ENCODE peak calls at places on chromosomes 5 and 9, in seven cellular contexts. T is aorta, H is H9, Z is hepatocyte, C is GM23338, O is transverse colon, M is cardiac muscle cell. U is an unnamed sample.

GRCh38 chr9:5040730-5041389 is 55.8 kb downstream of the JAK2 start:
- DNase-seq in T (no peak), H (no peak), Z (no peak), C (no peak), M (no peak), O (no peak), U (no peak)

GRCh38 chr9:93479726-93480125 is 26.3 kb upstream of the FAM120AOS start:
- DNase-seq in T (no peak), Z (no peak), H (no peak), O (no peak), M (peak; percentile 69), C (no peak), U (no peak)

GRCh38 chr5:113038714-113039113 is 62.1 kb downstream of the DCP2 start:
- DNase-seq in C (peak; percentile 24), Z (no peak), O (no peak), M (peak; percentile 42), T (no peak), H (no peak), U (no peak)

GRCh38 chr5:119743927-119744326 is 114.6 kb downstream of the FAM170A start:
- DNase-seq in H (peak; percentile 50), O (no peak), Z (peak; percentile 64), M (peak; percentile 44), T (no peak), C (peak; percentile 88), U (peak; percentile 26)

GRCh38 chr5:131635755-131636479 is 888 bp upstream of the RAPGEF6 start:
- DNase-seq in O (no peak), H (no peak), C (peak; percentile 24), M (peak; percentile 29), Z (peak; percentile 9), T (no peak), U (no peak)

GRCh38 chr5:155746340-155747038 is 580.5 kb upstream of the SGCD start:
- DNase-seq in Z (no peak), M (no peak), H (no peak), O (no peak), T (no peak), C (peak; percentile 15), U (no peak)

GRCh38 chr5:57340681-57341080 is 141.9 kb downstream of the ACTBL2 start:
- DNase-seq in T (no peak), O (no peak), H (no peak), M (no peak), C (no peak), Z (no peak), U (no peak)

GRCh38 chr5:16596541-16596940 is 20.3 kb downstream of the RETREG1 start:
- DNase-seq in M (no peak), H (no peak), Z (no peak), O (no peak), T (no peak), C (no peak), U (no peak)

GRCh38 chr5:15026011-15026481 is 154.5 kb upstream of the ANKH start:
- DNase-seq in M (no peak), C (no peak), Z (no peak), T (peak; percentile 42), O (no peak), H (no peak), U (no peak)

DNA sequence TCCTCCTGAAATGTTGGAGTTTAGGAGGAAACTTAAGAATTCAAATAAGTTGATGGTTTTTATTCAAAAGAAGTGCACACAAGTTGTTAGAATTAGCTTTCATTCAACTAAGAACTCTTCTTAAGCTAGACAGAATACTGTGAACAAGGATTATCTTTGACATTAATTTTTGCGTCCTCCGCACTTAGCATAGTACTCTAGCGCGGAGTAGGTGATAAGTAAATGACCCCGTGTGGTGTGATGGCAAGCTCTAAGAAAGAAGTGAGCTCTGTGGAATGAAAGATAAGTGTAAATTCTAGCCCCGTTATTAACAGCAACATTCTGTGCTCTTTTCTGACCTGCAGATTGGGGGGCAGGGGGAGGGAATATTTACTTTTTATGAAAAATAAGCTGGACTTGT is 1.0 kb downstream of the BRIX1 start:
- DNase-seq in M (no peak), O (no peak), T (no peak), Z (no peak), C (no peak), H (no peak), U (no peak)
- H3K27ac ChIP-seq in M (no peak overlapping the region), O (peak overlapping the region; percentile 93), T (no peak overlapping the region), Z (no peak overlapping the region), C (peak overlapping the region; percentile 90), H (no peak overlapping the region), U (peak overlapping the region; percentile 86)

GRCh38 chr5:40679998-40680681 is 425 bp downstream of the PTGER4 start:
- DNase-seq in C (peak; percentile 52), M (no peak), H (peak; percentile 57), O (peak; percentile 36), Z (no peak), T (peak; percentile 62), U (no peak)

GRCh38 chr5:40677456-40677855 is 2.3 kb upstream of the PTGER4 start:
- DNase-seq in M (no peak), H (no peak), Z (no peak), C (no peak), T (no peak), O (no peak), U (no peak)

GRCh38 chr5:40678021-40678939 is 1.4 kb upstream of the PTGER4 start:
- DNase-seq in H (no peak), C (no peak), Z (no peak), T (no peak), O (no peak), M (no peak), U (peak; percentile 38)

GRCh38 chr5:40680741-40681350 is 1.1 kb downstream of the PTGER4 start:
- DNase-seq in T (peak; percentile 61), C (peak; percentile 42), Z (no peak), H (peak; percentile 54), M (no peak), O (peak; percentile 44), U (no peak)

GRCh38 chr5:40679071-40679997 is at the start of gene PTGER4:
- DNase-seq in M (peak; percentile 91), H (peak; percentile 89), Z (peak; percentile 93), T (peak; percentile 96), O (peak; percentile 97), C (peak; percentile 93), U (peak; percentile 92)
- H3K27ac ChIP-seq in M (peak within 1 kb of the TSS; percentile 46), H (no peak within 1 kb of the TSS), Z (peak within 1 kb of the TSS; percentile 75), T (peak within 1 kb of the TSS; percentile 85), O (peak within 1 kb of the TSS; percentile 95), C (peak within 1 kb of the TSS; percentile 60), U (peak within 1 kb of the TSS; percentile 62)

DNA sequence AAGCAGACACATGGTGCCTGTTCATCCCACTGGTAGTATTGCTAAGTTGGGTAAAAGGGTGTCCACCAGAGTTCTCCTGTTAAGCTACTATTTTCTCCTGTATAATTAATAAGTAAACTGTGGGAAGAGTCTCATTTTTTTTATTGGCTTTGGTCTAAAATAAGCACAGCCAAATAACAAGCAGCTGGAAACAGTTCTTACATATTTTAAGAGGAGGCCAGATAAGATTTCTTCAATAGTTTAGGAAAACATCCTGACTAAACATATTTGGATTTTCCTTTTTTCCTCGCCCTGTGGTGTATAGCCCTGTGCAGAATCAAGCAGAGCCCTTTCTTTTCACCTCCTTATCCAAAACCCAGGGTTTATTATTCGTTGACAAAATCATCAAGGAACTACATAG is 122.2 kb upstream of the ZNF608 start:
- DNase-seq in O (no peak), C (no peak), M (peak; percentile 17), Z (no peak), H (no peak), T (no peak), U (no peak)
- H3K27ac ChIP-seq in O (no peak overlapping the region), C (no peak overlapping the region), M (no peak overlapping the region), Z (no peak overlapping the region), H (no peak overlapping the region), T (no peak overlapping the region), U (no peak overlapping the region)

DNA sequence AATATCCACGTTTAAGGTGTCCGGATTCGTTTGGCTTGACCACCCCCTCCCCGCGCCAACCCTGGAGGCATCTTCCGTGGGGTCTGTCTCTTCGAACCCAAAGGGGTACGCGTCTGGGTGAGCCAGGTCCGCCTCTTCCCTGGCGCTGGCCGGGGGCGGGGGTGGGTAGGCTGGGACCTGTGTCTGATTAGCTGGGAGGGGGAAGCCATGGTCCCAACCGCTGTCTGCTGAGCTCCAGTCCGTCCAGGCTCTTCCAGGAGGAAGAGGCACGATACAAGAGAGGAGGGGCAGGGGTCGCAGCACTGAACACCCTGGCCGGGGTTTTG is at the start of gene LVRN:
- DNase-seq in C (no peak), Z (no peak), T (no peak), M (no peak), H (no peak), O (no peak), U (no peak)
- H3K27ac ChIP-seq in C (no peak within 1 kb of the TSS), Z (no peak within 1 kb of the TSS), T (peak within 1 kb of the TSS; percentile 23), M (no peak within 1 kb of the TSS), H (no peak within 1 kb of the TSS), O (no peak within 1 kb of the TSS), U (no peak within 1 kb of the TSS)

DNA sequence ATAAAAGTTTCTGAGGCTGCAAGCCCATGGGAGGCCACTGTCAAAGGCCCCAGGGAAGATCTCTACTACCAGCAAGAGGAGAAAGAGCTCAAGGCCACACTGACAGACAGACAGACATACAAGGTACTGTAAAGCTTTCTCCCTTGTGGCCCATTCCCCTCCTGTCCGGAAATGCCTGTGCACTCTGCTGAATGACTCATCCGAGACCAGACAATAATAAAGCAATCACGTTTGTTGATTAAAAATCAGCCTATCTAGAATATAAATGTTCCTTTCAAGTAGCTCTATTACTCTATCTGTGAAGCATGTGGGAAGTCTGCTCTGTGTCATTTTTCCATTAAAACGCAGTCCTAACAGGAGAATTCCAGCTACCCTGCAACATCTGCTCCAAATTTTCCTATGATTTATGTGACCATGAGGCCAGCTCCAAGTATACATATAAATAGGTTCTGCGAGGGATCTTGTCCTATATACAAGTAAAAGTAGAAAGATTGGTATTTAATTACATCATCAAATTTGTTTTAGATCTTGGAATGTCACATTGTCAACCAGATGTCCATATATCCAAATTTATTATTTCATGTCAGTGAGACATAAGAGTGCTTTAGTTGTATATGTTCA is 34.8 kb upstream of the TGFBI start:
- DNase-seq in T (no peak), O (no peak), M (peak; percentile 72), C (no peak), Z (peak; percentile 45), H (no peak), U (no peak)
- H3K27ac ChIP-seq in T (no peak overlapping the region), O (peak overlapping the region; percentile 70), M (no peak overlapping the region), C (no peak overlapping the region), Z (peak overlapping the region; percentile 79), H (no peak overlapping the region), U (no peak overlapping the region)

GRCh38 chr9:104769655-104770054 is 5.7 kb downstream of the NIPSNAP3B start:
- DNase-seq in T (no peak), H (no peak), O (no peak), M (no peak), Z (no peak), C (no peak), U (no peak)

GRCh38 chr9:104765138-104765537 is 1.2 kb downstream of the NIPSNAP3B start:
- DNase-seq in M (no peak), T (no peak), Z (no peak), O (no peak), C (no peak), H (no peak), U (no peak)

GRCh38 chr9:104767507-104767906 is 3.6 kb downstream of the NIPSNAP3B start:
- DNase-seq in Z (no peak), C (no peak), O (no peak), H (no peak), T (no peak), M (no peak), U (no peak)

DNA sequence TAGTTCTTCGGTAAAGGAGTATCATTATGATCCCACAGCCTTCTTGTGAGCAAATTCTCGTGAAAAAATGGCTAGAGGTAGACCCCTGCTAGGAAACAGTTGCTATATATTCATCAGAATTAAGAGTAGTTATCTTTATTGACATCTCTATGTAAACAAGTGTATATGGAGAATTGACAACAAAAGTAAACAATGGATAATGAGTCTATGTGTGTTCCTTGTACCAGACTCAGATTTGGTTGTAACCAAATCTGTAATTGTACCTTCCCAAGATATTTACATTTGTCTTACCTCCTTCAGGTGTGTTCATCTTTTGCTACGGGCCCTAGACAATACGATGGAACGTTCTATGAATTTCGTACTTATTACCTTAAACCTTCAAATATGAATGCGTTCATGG is 2.1 kb downstream of the NIPSNAP3B start:
- DNase-seq in O (no peak), Z (no peak), T (no peak), M (no peak), H (no peak), C (no peak), U (no peak)
- H3K27ac ChIP-seq in O (no peak overlapping the region), Z (no peak overlapping the region), T (no peak overlapping the region), M (no peak overlapping the region), H (no peak overlapping the region), C (no peak overlapping the region), U (no peak overlapping the region)